ENCODE peak calls at places on chromosomes 2 and 18, in ten cellular contexts. T is glutamatergic neuron, O is body of pancreas, K is A549, C is H9, N is HCT116, W is Calu3, Q is stomach, M is psoas muscle, I is WTC11. H is an unnamed sample.

GRCh38 chr2:195830968-195831810 is 174.2 kb downstream of the SLC39A10 start:
- DNase-seq in C (no peak), K (no peak), W (no peak), O (no peak), T (no peak), N (no peak), M (no peak), I (no peak), Q (no peak), H (no peak)

GRCh38 chr2:120261387-120262006 is 8.8 kb downstream of the RALB start:
- DNase-seq in T (no peak), I (no peak), W (no peak), M (no peak), N (no peak), C (no peak), O (no peak), K (no peak), Q (no peak), H (no peak)

GRCh38 chr2:72275084-72275483 is 127.4 kb upstream of the CYP26B1 start:
- DNase-seq in K (no peak), M (no peak), O (no peak), T (no peak), Q (no peak), I (no peak), N (no peak), W (no peak), C (no peak), H (no peak)

GRCh38 chr2:51387235-51387634 is 355.3 kb upstream of the NRXN1 start:
- DNase-seq in O (no peak), C (no peak), I (no peak), W (no peak), M (no peak), Q (no peak), N (no peak), T (no peak), K (no peak), H (no peak)

GRCh38 chr18:24395049-24395780 is 2.4 kb downstream of the OSBPL1A start:
- DNase-seq in C (no peak), O (no peak), M (no peak), W (no peak), T (no peak), K (no peak), I (no peak), Q (no peak), N (no peak), H (no peak)

GRCh38 chr2:48452108-48452507 is 77.8 kb upstream of the STON1 start:
- DNase-seq in K (no peak), C (no peak), I (no peak), N (no peak), Q (no peak), T (peak), M (no peak), O (no peak), W (no peak), H (no peak)

GRCh38 chr18:76425299-76426101 is 69.5 kb downstream of the ZNF516 start:
- DNase-seq in T (no peak), K (no peak), C (no peak), O (no peak), M (no peak), Q (no peak), N (no peak), W (no peak), I (no peak), H (no peak)

GRCh38 chr18:69969491-69969890 is 21.8 kb upstream of the CD226 start:
- DNase-seq in Q (no peak), M (no peak), I (no peak), T (no peak), W (no peak), N (no peak), C (no peak), O (no peak), K (no peak), H (no peak)

GRCh38 chr2:85949280-85949679 is 60.5 kb upstream of the ST3GAL5 start:
- DNase-seq in W (peak), O (peak), I (no peak), Q (peak), M (no peak), N (no peak), C (no peak), T (no peak), K (no peak), H (peak)

GRCh38 chr18:31942301-31942998 is 478 bp downstream of the TRAPPC8 start:
- DNase-seq in N (no peak), T (peak), I (peak), Q (no peak), W (peak), M (peak), K (peak), C (peak), O (peak), H (no peak)

GRCh38 chr2:219542931-219543595 is 546 bp downstream of the CHPF start:
- DNase-seq in K (peak), O (peak), N (no peak), M (peak), W (peak), T (no peak), Q (no peak), C (no peak), I (no peak), H (no peak)

GRCh38 chr2:1493361-1494126 is 80.3 kb downstream of the TPO start:
- DNase-seq in Q (peak), W (no peak), C (no peak), T (no peak), K (no peak), I (peak), M (no peak), N (no peak), O (no peak), H (peak)

GRCh38 chr2:136305517-136306192 is 187.7 kb upstream of the CXCR4 start:
- DNase-seq in Q (no peak), I (no peak), T (peak), K (no peak), M (no peak), N (no peak), C (no peak), O (no peak), W (no peak), H (no peak)

GRCh38 chr2:62586981-62587380 is 81.0 kb upstream of the TMEM17 start:
- DNase-seq in Q (no peak), K (no peak), M (no peak), C (no peak), T (no peak), N (no peak), W (no peak), O (no peak), I (no peak), H (no peak)

GRCh38 chr2:162073776-162074578 is at the start of gene DPP4:
- DNase-seq in W (peak), I (peak), N (no peak), K (peak), T (peak), O (peak), Q (peak), M (peak), C (peak), H (no peak)

GRCh38 chr2:104862061-104862941 is 8.4 kb downstream of the POU3F3 start:
- DNase-seq in Q (no peak), M (no peak), T (peak), C (peak), I (peak), N (no peak), O (no peak), W (no peak), K (no peak), H (peak)

GRCh38 chr2:241003047-241003360 is 4.6 kb downstream of the SNED1 start:
- DNase-seq in Q (no peak), O (no peak), I (no peak), T (no peak), W (no peak), N (no peak), M (no peak), C (no peak), K (no peak), H (peak)

GRCh38 chr2:64766841-64767669 is 113.3 kb upstream of the SERTAD2 start:
- DNase-seq in Q (no peak), W (no peak), C (no peak), N (no peak), T (no peak), M (no peak), O (no peak), I (no peak), K (no peak), H (no peak)

GRCh38 chr2:145845207-145845894 is 1325.4 kb upstream of the ZEB2 start:
- DNase-seq in K (no peak), T (no peak), O (no peak), W (no peak), Q (no peak), I (no peak), C (no peak), M (no peak), N (no peak), H (no peak)

GRCh38 chr2:86025229-86025820 is 80.4 kb downstream of the POLR1A start:
- DNase-seq in N (no peak), K (no peak), M (peak), I (no peak), C (no peak), Q (no peak), T (no peak), W (no peak), O (no peak), H (no peak)

GRCh38 chr2:86298411-86299390 is 38.7 kb downstream of the REEP1 start:
- DNase-seq in W (no peak), N (no peak), I (peak), O (no peak), T (no peak), C (no peak), Q (no peak), M (no peak), K (peak), H (no peak)

GRCh38 chr18:49456794-49457193 is 3.7 kb downstream of the DYM start:
- DNase-seq in K (no peak), C (no peak), Q (no peak), N (no peak), M (no peak), I (no peak), W (no peak), T (no peak), O (no peak), H (no peak)

GRCh38 chr2:127041259-127041970 is 65.5 kb downstream of the BIN1 start:
- DNase-seq in Q (no peak), T (no peak), I (no peak), M (no peak), O (no peak), K (no peak), N (no peak), W (no peak), C (no peak), H (no peak)

GRCh38 chr2:134275058-134275862 is 21.4 kb downstream of the MGAT5 start:
- DNase-seq in T (no peak), Q (no peak), W (no peak), K (no peak), M (no peak), N (no peak), C (no peak), I (no peak), O (no peak), H (no peak)

GRCh38 chr2:23350792-23351355 is 34.1 kb upstream of the KLHL29 start:
- DNase-seq in T (no peak), I (no peak), Q (no peak), C (no peak), O (no peak), N (no peak), M (no peak), K (no peak), W (no peak), H (no peak)

GRCh38 chr2:31138037-31138962 is at the start of gene GALNT14:
- DNase-seq in Q (peak), T (peak), I (peak), O (peak), K (peak), W (peak), C (peak), N (no peak), M (peak), H (peak)

GRCh38 chr2:227834423-227834822 is 20.8 kb downstream of the CCL20 start:
- DNase-seq in K (no peak), T (no peak), I (no peak), O (no peak), Q (no peak), N (peak), C (no peak), W (no peak), M (no peak), H (peak)

GRCh38 chr18:73577365-73577764 is 570.3 kb downstream of the FBXO15 start:
- DNase-seq in O (no peak), W (no peak), I (no peak), N (no peak), Q (no peak), T (no peak), C (no peak), M (no peak), K (no peak), H (no peak)

GRCh38 chr18:24799176-24799575 is 338.7 kb downstream of the HRH4 start:
- DNase-seq in K (no peak), N (no peak), Q (no peak), T (no peak), W (no peak), I (no peak), C (no peak), M (no peak), O (no peak), H (no peak)

GRCh38 chr2:174063492-174064092 is 98.4 kb upstream of the SP3 start:
- DNase-seq in O (no peak), Q (no peak), N (no peak), C (no peak), I (no peak), K (no peak), W (no peak), M (no peak), T (no peak), H (no peak)

GRCh38 chr2:190781604-190782198 is 98.9 kb upstream of the GLS start:
- DNase-seq in T (peak), W (peak), M (no peak), Q (peak), N (peak), C (no peak), K (peak), O (peak), I (peak), H (no peak)

GRCh38 chr2:227010433-227010832 is 153.6 kb downstream of the COL4A4 start:
- DNase-seq in T (no peak), Q (no peak), M (no peak), O (no peak), N (no peak), W (no peak), I (no peak), C (no peak), K (no peak), H (no peak)

GRCh38 chr2:184004945-184005672 is 593.2 kb upstream of the ZNF804A start:
- DNase-seq in C (no peak), T (no peak), O (no peak), I (no peak), N (no peak), M (no peak), W (no peak), Q (no peak), K (no peak), H (no peak)

GRCh38 chr18:23133860-23134779 is 1.2 kb upstream of the CABLES1 start:
- DNase-seq in O (peak), I (peak), C (peak), K (peak), W (peak), M (no peak), N (peak), T (no peak), Q (peak), H (no peak)

GRCh38 chr2:114550364-114550763 is 107.9 kb downstream of the DPP10 start:
- DNase-seq in N (no peak), Q (no peak), W (peak), I (no peak), K (no peak), C (no peak), T (no peak), M (no peak), O (no peak), H (no peak)

GRCh38 chr2:160298960-160299359 is 98.9 kb upstream of the ITGB6 start:
- DNase-seq in N (no peak), Q (no peak), O (no peak), K (no peak), C (no peak), W (no peak), T (no peak), I (no peak), M (no peak), H (no peak)

GRCh38 chr2:239882335-239882734 is 142.8 kb downstream of the NDUFA10 start:
- DNase-seq in N (peak), K (no peak), M (no peak), Q (peak), O (peak), W (peak), I (peak), C (peak), T (peak), H (no peak)
- TF ChIP-seq CTCF in N (peak), K (peak), M (peak), Q (peak), O (peak), W (peak), I (peak), C (peak), T (peak), H (peak)

DNA sequence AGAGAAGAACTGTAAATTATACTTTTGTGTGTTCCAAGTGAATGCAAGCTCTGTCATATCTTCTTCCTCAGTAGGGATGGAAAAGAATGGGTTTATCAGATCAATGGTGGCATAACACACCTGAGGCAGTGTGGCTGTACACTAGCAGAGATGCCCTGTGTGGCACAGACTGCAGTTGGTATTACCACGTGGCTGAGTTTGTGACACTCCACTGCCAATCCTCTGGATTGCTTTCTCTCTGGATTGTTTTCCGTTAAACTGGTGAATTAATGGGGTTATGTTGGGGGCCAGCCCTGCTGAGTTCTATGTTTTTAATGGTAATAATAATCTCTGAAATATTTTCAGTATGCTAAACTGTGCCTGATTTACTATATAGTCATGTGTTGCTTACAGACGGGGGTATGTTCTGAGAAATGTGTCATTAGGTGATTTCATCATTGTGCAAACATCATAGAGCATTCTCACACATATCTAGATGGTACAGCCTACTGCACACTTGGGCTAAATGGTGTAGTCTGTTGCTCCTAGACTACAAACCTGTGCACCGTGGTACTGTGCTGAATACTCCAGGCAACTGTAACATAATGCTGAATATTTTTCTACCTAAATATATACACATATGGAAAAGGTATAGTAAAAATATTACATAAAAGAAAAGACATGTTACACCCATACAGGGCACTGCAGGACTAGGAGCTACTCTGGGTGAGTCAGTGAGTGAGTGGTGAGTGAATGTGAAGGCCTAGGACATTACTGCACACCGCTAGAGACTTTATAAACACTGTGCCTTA is 84.7 kb upstream of the ST6GAL2 start:
- DNase-seq in C (no peak), N (no peak), M (no peak), K (peak), I (no peak), O (no peak), Q (no peak), T (no peak), W (no peak), H (no peak)
- TF ChIP-seq CTCF in C (no peak), N (no peak), M (no peak), K (no peak), I (no peak), O (no peak), Q (no peak), T (no peak), W (no peak), H (peak)

GRCh38 chr2:26840937-26841610 is 6.9 kb upstream of the DPYSL5 start:
- DNase-seq in C (no peak), N (peak), O (no peak), I (no peak), K (peak), W (no peak), T (no peak), Q (no peak), M (no peak), H (no peak)
- TF ChIP-seq CTCF in C (peak), N (peak), O (no peak), I (no peak), K (no peak), W (no peak), T (peak), Q (no peak), M (no peak), H (no peak)

GRCh38 chr18:36058674-36059073 is 8.7 kb downstream of the RPRD1A start:
- DNase-seq in C (no peak), N (no peak), M (no peak), T (no peak), O (no peak), Q (no peak), I (no peak), W (no peak), K (no peak), H (no peak)
- TF ChIP-seq CTCF in C (no peak), N (no peak), M (no peak), T (no peak), O (no peak), Q (no peak), I (no peak), W (no peak), K (no peak), H (no peak)

DNA sequence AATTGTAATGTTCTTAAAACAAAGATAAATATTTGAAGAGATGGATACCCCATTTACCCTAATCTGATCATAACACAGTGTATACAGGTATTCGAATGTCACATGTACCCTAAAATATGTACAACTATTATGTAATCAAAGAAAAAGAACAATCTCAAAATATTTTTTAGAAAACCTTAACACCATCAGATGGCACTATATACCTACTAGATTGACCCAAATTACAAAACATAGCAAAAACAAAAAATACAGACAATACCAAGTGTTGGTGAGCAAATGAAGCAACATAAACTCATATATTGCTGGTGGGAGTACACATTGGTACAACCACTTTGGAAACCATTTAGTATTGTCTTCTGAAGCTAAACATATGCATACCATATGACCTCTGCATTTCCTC is 55.6 kb downstream of the GDF7 start:
- DNase-seq in Q (no peak), C (no peak), I (no peak), O (no peak), W (no peak), M (no peak), N (no peak), K (no peak), T (no peak), H (no peak)
- TF ChIP-seq CTCF in Q (no peak), C (no peak), I (no peak), O (no peak), W (no peak), M (no peak), N (no peak), K (peak), T (no peak), H (no peak)

DNA sequence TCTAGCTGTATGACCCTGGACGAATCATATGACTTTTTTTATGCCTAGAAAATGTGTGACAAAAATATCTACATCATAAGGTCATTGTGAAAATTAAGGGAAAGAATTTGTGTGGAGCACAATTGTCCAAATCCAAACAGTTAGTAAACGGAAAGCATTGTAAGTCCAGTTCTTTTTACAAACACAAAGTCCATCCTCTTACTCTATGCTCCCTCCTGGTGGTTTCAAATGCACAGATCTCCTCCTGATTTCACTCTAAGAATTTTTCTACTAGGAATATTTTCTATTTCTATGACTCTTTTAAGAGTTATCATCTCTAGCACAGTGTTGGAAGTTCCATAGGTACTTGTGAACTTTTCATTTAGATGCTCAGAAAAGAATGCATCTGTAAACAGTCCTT is 125.2 kb upstream of the ARL5A start:
- DNase-seq in C (no peak), O (no peak), M (no peak), I (no peak), K (no peak), T (no peak), Q (no peak), N (no peak), W (no peak), H (no peak)
- TF ChIP-seq CTCF in C (no peak), O (no peak), M (no peak), I (no peak), K (no peak), T (no peak), Q (no peak), N (no peak), W (no peak), H (peak)

H was measured in osteocyte.